ENCODE peak calls at places on chromosomes 4 and X, in seven cellular contexts. T is GM12878, Q is SK-N-SH, C is HCT116, K is K562, J is H1, P is HepG2. D is an unnamed sample.

GRCh38 chrX:50067435-50068292 is 133.1 kb downstream of the AKAP4 start:
- DNase-seq in T (no peak), C (no peak), Q (peak), P (peak), J (peak), K (peak), D (no peak)

GRCh38 chr4:89469930-89470375 is 162.4 kb upstream of the GPRIN3 start:
- DNase-seq in J (no peak), P (no peak), T (peak), K (no peak), Q (no peak), C (no peak), D (no peak)

GRCh38 chr4:171583790-171584189 is 229.4 kb upstream of the GALNTL6 start:
- DNase-seq in C (no peak), K (no peak), P (no peak), T (no peak), J (no peak), Q (no peak), D (no peak)

GRCh38 chrX:117397846-117398245 is 718.8 kb downstream of the KLHL13 start:
- DNase-seq in T (no peak), P (no peak), J (no peak), C (no peak), Q (no peak), K (no peak), D (no peak)

GRCh38 chr4:41332666-41333065 is 75.9 kb downstream of the UCHL1 start:
- DNase-seq in T (no peak), Q (no peak), P (no peak), J (no peak), K (no peak), C (no peak), D (no peak)

GRCh38 chr4:3656441-3657376 is 109.5 kb upstream of the ADRA2C start:
- DNase-seq in J (no peak), Q (no peak), C (no peak), P (no peak), T (no peak), K (no peak), D (no peak)

GRCh38 chr4:2914220-2915126 is 48.7 kb downstream of the NOP14 start:
- DNase-seq in Q (no peak), J (no peak), P (no peak), K (no peak), T (no peak), C (no peak), D (no peak)

GRCh38 chrX:51456814-51457213 is 39.6 kb downstream of the NUDT11 start:
- DNase-seq in K (no peak), T (no peak), C (no peak), P (peak), J (no peak), Q (no peak), D (no peak)

GRCh38 chr4:6902318-6903042 is 7.1 kb upstream of the TBC1D14 start:
- DNase-seq in K (no peak), P (peak), C (no peak), Q (no peak), T (no peak), J (no peak), D (no peak)

GRCh38 chr4:16157609-16158503 is 68.4 kb downstream of the TAPT1 start:
- DNase-seq in Q (no peak), P (peak), K (no peak), T (no peak), J (no peak), C (no peak), D (no peak)

GRCh38 chrX:152992120-152992519 is 1.8 kb downstream of the PNMA5 start:
- DNase-seq in K (no peak), P (no peak), J (no peak), Q (no peak), C (no peak), T (no peak), D (no peak)

GRCh38 chr4:83780334-83780733 is 244.4 kb downstream of the GPAT3 start:
- DNase-seq in P (no peak), J (no peak), T (no peak), K (no peak), C (no peak), Q (no peak), D (no peak)

GRCh38 chr4:7773401-7774187 is 166.1 kb downstream of the AFAP1 start:
- DNase-seq in T (no peak), Q (no peak), P (no peak), C (no peak), J (no peak), K (no peak), D (no peak)

GRCh38 chrX:44817029-44817428 is 26.8 kb upstream of the DUSP21 start:
- DNase-seq in P (no peak), Q (no peak), J (no peak), T (no peak), K (no peak), C (no peak), D (no peak)

GRCh38 chrX:13717697-13718483 is 16.5 kb downstream of the TRAPPC2 start:
- DNase-seq in P (no peak), C (no peak), J (no peak), T (no peak), K (no peak), Q (no peak), D (no peak)

GRCh38 chrX:37509349-37509748 is 62.1 kb upstream of the LANCL3 start:
- DNase-seq in J (no peak), C (no peak), T (no peak), P (no peak), Q (no peak), K (no peak), D (peak)

GRCh38 chrX:153672531-153673397 is 849 bp downstream of the PNCK start:
- DNase-seq in J (no peak), Q (peak), T (no peak), K (peak), P (no peak), C (no peak), D (no peak)

GRCh38 chrX:149145845-149146285 is 359.2 kb downstream of the IDS start:
- DNase-seq in J (no peak), C (no peak), P (no peak), Q (no peak), K (no peak), T (no peak), D (no peak)

GRCh38 chr4:31156221-31156620 is 436.1 kb downstream of the PCDH7 start:
- DNase-seq in J (no peak), C (no peak), K (no peak), Q (no peak), P (no peak), T (no peak), D (no peak)

GRCh38 chrX:73940893-73941470 is 363.0 kb upstream of the ZCCHC13 start:
- DNase-seq in T (no peak), K (no peak), P (no peak), C (no peak), J (no peak), Q (no peak), D (no peak)

GRCh38 chrX:107541244-107541643 is 87.1 kb upstream of the PRPS1 start:
- DNase-seq in J (no peak), Q (no peak), T (no peak), P (no peak), K (no peak), C (no peak), D (no peak)

GRCh38 chrX:40082447-40083119 is 15.2 kb downstream of the BCOR start:
- DNase-seq in J (no peak), K (no peak), C (no peak), Q (no peak), T (no peak), P (peak), D (no peak)

GRCh38 chr4:173990879-173991231 is 292.6 kb downstream of the FBXO8 start:
- DNase-seq in Q (peak), J (no peak), T (no peak), C (no peak), P (no peak), K (no peak), D (no peak)

GRCh38 chrX:22276781-22277180 is 4.1 kb downstream of the CBLL2 start:
- DNase-seq in T (no peak), C (no peak), P (no peak), J (no peak), Q (no peak), K (no peak), D (no peak)

GRCh38 chrX:135596495-135596894 is 76.0 kb downstream of the INTS6L start:
- DNase-seq in C (peak), P (peak), Q (peak), K (peak), T (no peak), J (peak), D (peak)

GRCh38 chrX:77087529-77088169 is 359.5 kb upstream of the FGF16 start:
- DNase-seq in K (no peak), P (peak), C (no peak), T (no peak), J (no peak), Q (no peak), D (peak)

GRCh38 chr4:76199664-76200211 is 13.9 kb downstream of the SCARB2 start:
- DNase-seq in K (no peak), J (no peak), Q (no peak), P (no peak), T (peak), C (no peak), D (no peak)

GRCh38 chr4:42821230-42821629 is 71.3 kb upstream of the GRXCR1 start:
- DNase-seq in J (no peak), Q (no peak), P (no peak), T (no peak), C (no peak), K (no peak), D (no peak)

GRCh38 chrX:70174754-70175153 is 2.5 kb upstream of the DGAT2L6 start:
- DNase-seq in T (no peak), K (no peak), Q (no peak), P (no peak), J (no peak), C (no peak), D (no peak)

GRCh38 chr4:54067163-54067562 is 2.8 kb upstream of the CHIC2 start:
- DNase-seq in K (no peak), P (no peak), Q (no peak), J (no peak), T (no peak), C (peak), D (no peak)

GRCh38 chr4:98358630-98359248 is 97.6 kb downstream of the RAP1GDS1 start:
- DNase-seq in Q (no peak), T (no peak), J (no peak), K (no peak), C (no peak), P (no peak), D (no peak)

GRCh38 chrX:150198776-150199175 is 164.3 kb upstream of the MAMLD1 start:
- DNase-seq in C (no peak), K (no peak), J (no peak), P (no peak), Q (no peak), T (no peak), D (no peak)

GRCh38 chr4:25229804-25230203 is 4.0 kb upstream of the PI4K2B start:
- DNase-seq in P (no peak), J (no peak), K (no peak), Q (no peak), T (no peak), C (no peak), D (no peak)

DNA sequence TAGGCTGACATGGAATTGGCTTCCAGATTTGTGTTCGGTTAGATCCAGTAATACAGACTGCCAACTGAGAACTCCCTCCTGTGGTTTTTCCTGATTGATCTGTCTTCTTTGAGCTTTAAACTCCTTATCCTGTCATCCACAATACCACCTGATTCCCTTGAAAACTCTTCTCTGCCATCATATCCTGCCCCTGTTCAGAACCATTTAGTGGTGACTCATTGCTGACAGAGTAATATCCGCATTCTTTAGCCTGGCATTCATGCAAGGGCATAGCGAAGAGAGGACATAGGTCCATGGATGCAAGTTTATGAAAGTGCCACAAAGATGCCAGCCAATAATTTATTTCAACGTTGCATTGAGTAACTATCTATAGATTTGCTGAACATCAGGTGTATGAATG is 76.6 kb downstream of the ITIH6 start:
- DNase-seq in C (peak), P (no peak), Q (no peak), T (no peak), J (no peak), K (no peak), D (peak)
- TF ChIP-seq JUND in C (peak), P (no peak), Q (peak), T (no peak), J (no peak), K (no peak), D (no peak)

GRCh38 chr4:46329118-46329976 is 60.6 kb downstream of the GABRA2 start:
- DNase-seq in K (no peak), P (peak), T (no peak), Q (peak), C (no peak), J (peak), D (peak)
- TF ChIP-seq JUND in K (no peak), P (no peak), T (no peak), Q (no peak), C (no peak), J (no peak), D (no peak)

GRCh38 chr4:123444298-123444731 is 47.7 kb downstream of the SPRY1 start:
- DNase-seq in P (peak), T (peak), J (peak), Q (no peak), K (peak), C (no peak), D (no peak)
- TF ChIP-seq JUND in P (no peak), T (no peak), J (no peak), Q (no peak), K (no peak), C (no peak), D (no peak)

GRCh38 chr4:74543247-74543670 is 98.3 kb downstream of the AREG start:
- DNase-seq in P (no peak), T (peak), Q (no peak), C (no peak), K (no peak), J (no peak), D (no peak)

GRCh38 chr4:74541611-74542177 is 96.8 kb downstream of the AREG start:
- DNase-seq in C (no peak), T (no peak), P (no peak), Q (no peak), J (no peak), K (no peak), D (no peak)

GRCh38 chr4:74537459-74537858 is 92.5 kb downstream of the AREG start:
- DNase-seq in J (no peak), C (no peak), K (no peak), Q (no peak), T (no peak), P (no peak), D (no peak)

GRCh38 chr4:74539043-74539790 is 94.3 kb downstream of the AREG start:
- DNase-seq in T (no peak), C (no peak), J (no peak), Q (no peak), P (peak), K (no peak), D (no peak)

DNA sequence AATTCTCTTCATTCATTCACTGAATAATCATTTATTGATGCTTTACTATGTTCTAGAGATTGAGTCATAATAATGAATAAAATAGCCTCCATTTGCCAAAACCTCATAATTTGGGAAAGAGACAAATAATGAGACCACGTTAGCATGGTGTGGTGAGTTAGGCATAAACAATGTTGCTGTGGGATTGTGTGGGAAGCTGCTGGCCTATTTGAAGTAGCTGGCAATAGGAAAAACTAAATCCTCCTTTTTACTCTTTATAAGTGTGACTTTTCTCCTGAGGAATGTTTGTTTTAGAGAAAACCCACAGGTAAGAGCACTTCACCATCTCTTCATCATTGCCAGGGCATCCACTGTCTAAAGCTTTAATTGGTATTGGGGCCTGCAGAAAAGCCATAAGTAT is 95.3 kb downstream of the AREG start:
- DNase-seq in Q (no peak), K (no peak), J (no peak), C (no peak), P (no peak), T (no peak), D (no peak)
- TF ChIP-seq JUND in Q (no peak), K (no peak), J (no peak), C (peak), P (no peak), T (no peak), D (no peak)

GRCh38 chrX:19882066-19882775 is 5.2 kb downstream of the SH3KBP1 start:
- DNase-seq in Q (no peak), J (no peak), T (no peak), P (no peak), K (no peak), C (no peak), D (no peak)
- TF ChIP-seq JUND in Q (no peak), J (no peak), T (no peak), P (no peak), K (no peak), C (no peak), D (no peak)

D was measured in T47D.